ENCODE peak calls at places on chromosomes 3 and 15, in ten cellular contexts. One of them, this sample, is unnamed.

GRCh38 chr3:45145681-45146614 is at the start of gene CDCP1:
- DNase-seq in endothelial cell: no peak
- DNase-seq in progenitor cell of endocrine pancreas: peak
- DNase-seq in head of caudate nucleus: peak
- DNase-seq in stimulated activated CD8-positive, alpha-beta memory T cell treated with anti-CD3 and anti-CD28 coated beads, Interleukin-15, amount 100 ng/mL, for 24 hours: no peak
- DNase-seq in activated gamma-delta T cell: no peak
- DNase-seq in small intestine: peak
- DNase-seq in stimulated activated naive CD8-positive, alpha-beta T cell treated with anti-CD3 and anti-CD28 coated beads, Interleukin-15, Interleukin-2, amounts not matched to agents 100 U/mL and 50 U/mL, for 24 hours: no peak
- DNase-seq in HS-27A: no peak
- DNase-seq in breast epithelium: no peak
- DNase-seq in this sample: no peak

GRCh38 chr15:68646156-68646555 is 67.4 kb downstream of the CORO2B start:
- DNase-seq in small intestine: no peak
- DNase-seq in stimulated activated naive CD8-positive, alpha-beta T cell treated with anti-CD3 and anti-CD28 coated beads, Interleukin-15, Interleukin-2, amounts not matched to agents 100 U/mL and 50 U/mL, for 24 hours: no peak
- DNase-seq in head of caudate nucleus: peak
- DNase-seq in breast epithelium: no peak
- DNase-seq in activated gamma-delta T cell: no peak
- DNase-seq in progenitor cell of endocrine pancreas: no peak
- DNase-seq in endothelial cell: no peak
- DNase-seq in stimulated activated CD8-positive, alpha-beta memory T cell treated with anti-CD3 and anti-CD28 coated beads, Interleukin-15, amount 100 ng/mL, for 24 hours: no peak
- DNase-seq in HS-27A: no peak
- DNase-seq in this sample: no peak

GRCh38 chr3:196889844-196890243 is 22.1 kb downstream of the SENP5 start:
- DNase-seq in stimulated activated naive CD8-positive, alpha-beta T cell treated with anti-CD3 and anti-CD28 coated beads, Interleukin-15, Interleukin-2, amounts not matched to agents 100 U/mL and 50 U/mL, for 24 hours: no peak
- DNase-seq in stimulated activated CD8-positive, alpha-beta memory T cell treated with anti-CD3 and anti-CD28 coated beads, Interleukin-15, amount 100 ng/mL, for 24 hours: no peak
- DNase-seq in head of caudate nucleus: no peak
- DNase-seq in HS-27A: no peak
- DNase-seq in endothelial cell: no peak
- DNase-seq in breast epithelium: no peak
- DNase-seq in activated gamma-delta T cell: no peak
- DNase-seq in small intestine: no peak
- DNase-seq in progenitor cell of endocrine pancreas: no peak
- DNase-seq in this sample: no peak

GRCh38 chr15:80512729-80513670 is 108.8 kb downstream of the ARNT2 start:
- DNase-seq in small intestine: no peak
- DNase-seq in activated gamma-delta T cell: no peak
- DNase-seq in endothelial cell: no peak
- DNase-seq in breast epithelium: no peak
- DNase-seq in stimulated activated CD8-positive, alpha-beta memory T cell treated with anti-CD3 and anti-CD28 coated beads, Interleukin-15, amount 100 ng/mL, for 24 hours: no peak
- DNase-seq in HS-27A: no peak
- DNase-seq in stimulated activated naive CD8-positive, alpha-beta T cell treated with anti-CD3 and anti-CD28 coated beads, Interleukin-15, Interleukin-2, amounts not matched to agents 100 U/mL and 50 U/mL, for 24 hours: no peak
- DNase-seq in head of caudate nucleus: no peak
- DNase-seq in progenitor cell of endocrine pancreas: no peak
- DNase-seq in this sample: no peak

GRCh38 chr15:67085818-67086649 is 20.6 kb downstream of the SMAD3 start:
- DNase-seq in head of caudate nucleus: no peak
- DNase-seq in stimulated activated naive CD8-positive, alpha-beta T cell treated with anti-CD3 and anti-CD28 coated beads, Interleukin-15, Interleukin-2, amounts not matched to agents 100 U/mL and 50 U/mL, for 24 hours: no peak
- DNase-seq in activated gamma-delta T cell: no peak
- DNase-seq in endothelial cell: no peak
- DNase-seq in HS-27A: no peak
- DNase-seq in small intestine: no peak
- DNase-seq in stimulated activated CD8-positive, alpha-beta memory T cell treated with anti-CD3 and anti-CD28 coated beads, Interleukin-15, amount 100 ng/mL, for 24 hours: no peak
- DNase-seq in breast epithelium: no peak
- DNase-seq in progenitor cell of endocrine pancreas: no peak
- DNase-seq in this sample: no peak

GRCh38 chr15:92098869-92099268 is 245.4 kb downstream of the SLCO3A1 start:
- DNase-seq in progenitor cell of endocrine pancreas: no peak
- DNase-seq in endothelial cell: no peak
- DNase-seq in activated gamma-delta T cell: no peak
- DNase-seq in head of caudate nucleus: peak
- DNase-seq in breast epithelium: no peak
- DNase-seq in stimulated activated naive CD8-positive, alpha-beta T cell treated with anti-CD3 and anti-CD28 coated beads, Interleukin-15, Interleukin-2, amounts not matched to agents 100 U/mL and 50 U/mL, for 24 hours: no peak
- DNase-seq in stimulated activated CD8-positive, alpha-beta memory T cell treated with anti-CD3 and anti-CD28 coated beads, Interleukin-15, amount 100 ng/mL, for 24 hours: no peak
- DNase-seq in small intestine: no peak
- DNase-seq in HS-27A: no peak
- DNase-seq in this sample: no peak

GRCh38 chr3:136332776-136333175 is 82.6 kb downstream of the PCCB start:
- DNase-seq in stimulated activated naive CD8-positive, alpha-beta T cell treated with anti-CD3 and anti-CD28 coated beads, Interleukin-15, Interleukin-2, amounts not matched to agents 100 U/mL and 50 U/mL, for 24 hours: no peak
- DNase-seq in endothelial cell: no peak
- DNase-seq in breast epithelium: no peak
- DNase-seq in stimulated activated CD8-positive, alpha-beta memory T cell treated with anti-CD3 and anti-CD28 coated beads, Interleukin-15, amount 100 ng/mL, for 24 hours: no peak
- DNase-seq in small intestine: no peak
- DNase-seq in HS-27A: peak
- DNase-seq in activated gamma-delta T cell: no peak
- DNase-seq in head of caudate nucleus: no peak
- DNase-seq in progenitor cell of endocrine pancreas: no peak
- DNase-seq in this sample: no peak

GRCh38 chr3:197458179-197458707 is 97.5 kb downstream of the BDH1 start:
- DNase-seq in HS-27A: no peak
- DNase-seq in activated gamma-delta T cell: no peak
- DNase-seq in stimulated activated CD8-positive, alpha-beta memory T cell treated with anti-CD3 and anti-CD28 coated beads, Interleukin-15, amount 100 ng/mL, for 24 hours: no peak
- DNase-seq in stimulated activated naive CD8-positive, alpha-beta T cell treated with anti-CD3 and anti-CD28 coated beads, Interleukin-15, Interleukin-2, amounts not matched to agents 100 U/mL and 50 U/mL, for 24 hours: peak
- DNase-seq in breast epithelium: no peak
- DNase-seq in endothelial cell: no peak
- DNase-seq in head of caudate nucleus: peak
- DNase-seq in progenitor cell of endocrine pancreas: no peak
- DNase-seq in small intestine: peak
- DNase-seq in this sample: no peak

GRCh38 chr3:154458560-154458959 is 28.6 kb upstream of the GPR149 start:
- DNase-seq in stimulated activated CD8-positive, alpha-beta memory T cell treated with anti-CD3 and anti-CD28 coated beads, Interleukin-15, amount 100 ng/mL, for 24 hours: no peak
- DNase-seq in breast epithelium: no peak
- DNase-seq in stimulated activated naive CD8-positive, alpha-beta T cell treated with anti-CD3 and anti-CD28 coated beads, Interleukin-15, Interleukin-2, amounts not matched to agents 100 U/mL and 50 U/mL, for 24 hours: no peak
- DNase-seq in endothelial cell: no peak
- DNase-seq in activated gamma-delta T cell: no peak
- DNase-seq in HS-27A: no peak
- DNase-seq in progenitor cell of endocrine pancreas: no peak
- DNase-seq in small intestine: peak
- DNase-seq in head of caudate nucleus: no peak
- DNase-seq in this sample: no peak

GRCh38 chr3:182323898-182324297 is 469.4 kb upstream of the ATP11B start:
- DNase-seq in breast epithelium: no peak
- DNase-seq in activated gamma-delta T cell: no peak
- DNase-seq in endothelial cell: no peak
- DNase-seq in HS-27A: no peak
- DNase-seq in small intestine: no peak
- DNase-seq in stimulated activated CD8-positive, alpha-beta memory T cell treated with anti-CD3 and anti-CD28 coated beads, Interleukin-15, amount 100 ng/mL, for 24 hours: no peak
- DNase-seq in progenitor cell of endocrine pancreas: no peak
- DNase-seq in head of caudate nucleus: no peak
- DNase-seq in stimulated activated naive CD8-positive, alpha-beta T cell treated with anti-CD3 and anti-CD28 coated beads, Interleukin-15, Interleukin-2, amounts not matched to agents 100 U/mL and 50 U/mL, for 24 hours: no peak
- DNase-seq in this sample: no peak

GRCh38 chr3:187685948-187686347 is 15.8 kb upstream of the SST start:
- DNase-seq in small intestine: no peak
- DNase-seq in breast epithelium: no peak
- DNase-seq in progenitor cell of endocrine pancreas: no peak
- DNase-seq in activated gamma-delta T cell: no peak
- DNase-seq in endothelial cell: no peak
- DNase-seq in stimulated activated naive CD8-positive, alpha-beta T cell treated with anti-CD3 and anti-CD28 coated beads, Interleukin-15, Interleukin-2, amounts not matched to agents 100 U/mL and 50 U/mL, for 24 hours: no peak
- DNase-seq in stimulated activated CD8-positive, alpha-beta memory T cell treated with anti-CD3 and anti-CD28 coated beads, Interleukin-15, amount 100 ng/mL, for 24 hours: no peak
- DNase-seq in head of caudate nucleus: no peak
- DNase-seq in HS-27A: no peak
- DNase-seq in this sample: no peak

GRCh38 chr3:107841864-107842263 is 249.0 kb downstream of the CD47 start:
- DNase-seq in stimulated activated CD8-positive, alpha-beta memory T cell treated with anti-CD3 and anti-CD28 coated beads, Interleukin-15, amount 100 ng/mL, for 24 hours: no peak
- DNase-seq in stimulated activated naive CD8-positive, alpha-beta T cell treated with anti-CD3 and anti-CD28 coated beads, Interleukin-15, Interleukin-2, amounts not matched to agents 100 U/mL and 50 U/mL, for 24 hours: no peak
- DNase-seq in activated gamma-delta T cell: no peak
- DNase-seq in HS-27A: no peak
- DNase-seq in head of caudate nucleus: no peak
- DNase-seq in progenitor cell of endocrine pancreas: no peak
- DNase-seq in breast epithelium: peak
- DNase-seq in small intestine: no peak
- DNase-seq in endothelial cell: no peak
- DNase-seq in this sample: no peak

GRCh38 chr3:131728898-131729297 is 226.1 kb upstream of the MRPL3 start:
- DNase-seq in endothelial cell: no peak
- DNase-seq in small intestine: no peak
- DNase-seq in progenitor cell of endocrine pancreas: no peak
- DNase-seq in activated gamma-delta T cell: no peak
- DNase-seq in stimulated activated naive CD8-positive, alpha-beta T cell treated with anti-CD3 and anti-CD28 coated beads, Interleukin-15, Interleukin-2, amounts not matched to agents 100 U/mL and 50 U/mL, for 24 hours: no peak
- DNase-seq in breast epithelium: no peak
- DNase-seq in head of caudate nucleus: no peak
- DNase-seq in stimulated activated CD8-positive, alpha-beta memory T cell treated with anti-CD3 and anti-CD28 coated beads, Interleukin-15, amount 100 ng/mL, for 24 hours: no peak
- DNase-seq in HS-27A: no peak
- DNase-seq in this sample: no peak

GRCh38 chr15:27059610-27060202 is 88.7 kb downstream of the GABRG3 start:
- DNase-seq in HS-27A: no peak
- DNase-seq in endothelial cell: peak
- DNase-seq in activated gamma-delta T cell: no peak
- DNase-seq in stimulated activated CD8-positive, alpha-beta memory T cell treated with anti-CD3 and anti-CD28 coated beads, Interleukin-15, amount 100 ng/mL, for 24 hours: no peak
- DNase-seq in head of caudate nucleus: peak
- DNase-seq in breast epithelium: no peak
- DNase-seq in small intestine: peak
- DNase-seq in progenitor cell of endocrine pancreas: peak
- DNase-seq in stimulated activated naive CD8-positive, alpha-beta T cell treated with anti-CD3 and anti-CD28 coated beads, Interleukin-15, Interleukin-2, amounts not matched to agents 100 U/mL and 50 U/mL, for 24 hours: peak
- DNase-seq in this sample: peak

GRCh38 chr3:33173672-33174071 is 44.9 kb downstream of the SUSD5 start:
- DNase-seq in head of caudate nucleus: no peak
- DNase-seq in breast epithelium: no peak
- DNase-seq in endothelial cell: no peak
- DNase-seq in small intestine: no peak
- DNase-seq in stimulated activated CD8-positive, alpha-beta memory T cell treated with anti-CD3 and anti-CD28 coated beads, Interleukin-15, amount 100 ng/mL, for 24 hours: no peak
- DNase-seq in activated gamma-delta T cell: no peak
- DNase-seq in HS-27A: no peak
- DNase-seq in progenitor cell of endocrine pancreas: no peak
- DNase-seq in stimulated activated naive CD8-positive, alpha-beta T cell treated with anti-CD3 and anti-CD28 coated beads, Interleukin-15, Interleukin-2, amounts not matched to agents 100 U/mL and 50 U/mL, for 24 hours: no peak
- DNase-seq in this sample: no peak

This sample was measured in substantia nigra.